ENCODE peak calls at places on chromosomes 4 and X, in five cellular contexts. F is Jurkat, Clone E6-1; Q is cortex of kidney; V is stimulated activated CD4-positive, alpha-beta T cell treated with anti-CD3 and anti-CD28 coated beads, TNF-alpha, amount 100 ng/mL, for 4 hours; N is T1000. G is an unnamed sample.

GRCh38 chr4:175946472-175947116 is 119.0 kb upstream of the WDR17 start:
- DNase-seq in F (peak), Q (no peak), V (no peak), N (no peak), G (no peak)

GRCh38 chr4:153205757-153206156 is 1.5 kb downstream of the TRIM2 start:
- DNase-seq in N (no peak), F (no peak), Q (no peak), V (no peak), G (no peak)

GRCh38 chr4:150297861-150298474 is 219.7 kb downstream of the DCLK2 start:
- DNase-seq in N (no peak), Q (no peak), F (peak), V (no peak), G (no peak)

GRCh38 chr4:4256799-4257198 is 8.8 kb upstream of the TMEM128 start:
- DNase-seq in Q (no peak), F (peak), N (no peak), V (no peak), G (no peak)

GRCh38 chr4:89197920-89198319 is 86.6 kb downstream of the TIGD2 start:
- DNase-seq in V (no peak), F (no peak), N (no peak), Q (no peak), G (no peak)

GRCh38 chr4:82758701-82759685 is 39.6 kb downstream of the SCD5 start:
- DNase-seq in Q (no peak), N (no peak), F (no peak), V (no peak), G (no peak)

GRCh38 chr4:109378076-109378475 is 55.5 kb upstream of the SEC24B start:
- DNase-seq in F (no peak), V (no peak), Q (no peak), N (no peak), G (no peak)

GRCh38 chrX:30735839-30736238 is 82.6 kb downstream of the GK start:
- DNase-seq in N (no peak), V (peak), F (peak), Q (no peak), G (no peak)

GRCh38 chrX:134484039-134484438 is 24.1 kb downstream of the HPRT1 start:
- DNase-seq in Q (no peak), V (no peak), F (peak), N (no peak), G (no peak)

GRCh38 chr4:181261279-181261678 is 981.9 kb upstream of the TENM3 start:
- DNase-seq in N (no peak), Q (no peak), V (no peak), F (no peak), G (no peak)

GRCh38 chr4:39030726-39031125 is 1.5 kb downstream of the TMEM156 start:
- DNase-seq in N (no peak), F (no peak), Q (no peak), V (no peak), G (no peak)

GRCh38 chr4:134024251-134024650 is 177.3 kb downstream of the PABPC4L start:
- DNase-seq in V (no peak), Q (no peak), F (no peak), N (no peak), G (no peak)

GRCh38 chr4:158578476-158578875 is 56.8 kb downstream of the RXFP1 start:
- DNase-seq in Q (no peak), N (no peak), F (peak), V (no peak), G (no peak)

GRCh38 chrX:7215842-7216241 is 67.9 kb upstream of the PUDP start:
- DNase-seq in N (no peak), V (no peak), F (no peak), Q (no peak), G (no peak)

GRCh38 chrX:8820910-8821527 is 19.8 kb upstream of the FAM9A start:
- DNase-seq in Q (no peak), F (no peak), N (no peak), V (no peak), G (no peak)